ENCODE peak calls at places on chromosomes 2 and 18, in five cellular contexts. F is neural crest cell, E is PC-3, P is T-helper 2 cell, I is NCI-H345. L is an unnamed sample.

GRCh38 chr18:76274470-76275289 is 220.4 kb downstream of the ZNF516 start:
- DNase-seq in P (no peak), F (peak; percentile 41), I (peak; percentile 57), E (peak; percentile 8), L (peak; percentile 83)

GRCh38 chr2:239324456-239324855 is 76.4 kb downstream of the HDAC4 start:
- DNase-seq in I (peak; percentile 62), F (no peak), P (no peak), E (no peak), L (no peak)

GRCh38 chr2:220147186-220147585 is 519.8 kb downstream of the SLC4A3 start:
- DNase-seq in I (no peak), F (no peak), P (no peak), E (no peak), L (no peak)

GRCh38 chr18:63899206-63899605 is 8.6 kb upstream of the SERPINB10 start:
- DNase-seq in F (no peak), I (no peak), E (no peak), P (no peak), L (no peak)

GRCh38 chr2:1742680-1743395 is 1.5 kb downstream of the PXDN start:
- DNase-seq in F (peak; percentile 60), I (no peak), P (no peak), E (peak; percentile 91), L (peak; percentile 88)

GRCh38 chr2:144548532-144549191 is 28.7 kb upstream of the ZEB2 start:
- DNase-seq in F (no peak), P (no peak), E (no peak), I (no peak), L (no peak)

GRCh38 chr2:27501042-27501441 is 4.4 kb downstream of the GCKR start:
- DNase-seq in I (no peak), E (peak; percentile 68), F (no peak), P (no peak), L (no peak)

GRCh38 chr2:15724235-15724634 is 132.6 kb downstream of the DDX1 start:
- DNase-seq in P (no peak), E (no peak), I (no peak), F (no peak), L (no peak)

GRCh38 chr2:64881037-64881492 is 108.1 kb upstream of the SLC1A4 start:
- DNase-seq in I (no peak), E (no peak), P (no peak), F (no peak), L (no peak)

GRCh38 chr18:46148810-46149209 is 44.6 kb downstream of the HAUS1 start:
- DNase-seq in E (peak; percentile 67), P (no peak), F (peak; percentile 65), I (peak; percentile 39), L (peak; percentile 73)

GRCh38 chr2:36500072-36500471 is 97.9 kb downstream of the FEZ2 start:
- DNase-seq in I (no peak), E (no peak), P (no peak), F (no peak), L (no peak)

GRCh38 chr18:13245481-13246000 is 27.0 kb downstream of the LDLRAD4 start:
- DNase-seq in E (no peak), P (no peak), F (no peak), I (peak; percentile 77), L (no peak)

GRCh38 chr2:204027105-204027504 is 90.5 kb downstream of the ICOS start:
- DNase-seq in P (no peak), E (peak; percentile 64), F (no peak), I (no peak), L (no peak)

GRCh38 chr2:86221066-86221684 is 21.9 kb downstream of the MRPL35 start:
- DNase-seq in P (no peak), F (peak; percentile 64), I (peak; percentile 34), E (peak; percentile 58), L (peak; percentile 63)

GRCh38 chr2:111884592-111884964 is 585 bp upstream of the ANAPC1 start:
- DNase-seq in F (no peak), E (no peak), P (no peak), I (no peak), L (peak; percentile 28)

GRCh38 chr2:47907097-47907781 is 941 bp upstream of the FBXO11 start:
- DNase-seq in F (no peak), P (no peak), I (peak; percentile 29), E (peak; percentile 15), L (no peak)

GRCh38 chr2:19577668-19578067 is 219.2 kb upstream of the OSR1 start:
- DNase-seq in I (no peak), P (no peak), E (peak; percentile 74), F (no peak), L (no peak)

GRCh38 chr18:63963610-63964256 is 6.1 kb upstream of the SERPINB8 start:
- DNase-seq in E (peak; percentile 76), F (no peak), P (no peak), I (peak; percentile 22), L (no peak)

GRCh38 chr18:11147371-11147860 is 2.0 kb downstream of the PIEZO2 start:
- DNase-seq in F (no peak), I (no peak), E (no peak), P (no peak), L (peak; percentile 52)

GRCh38 chr2:1745171-1746023 is 1.1 kb upstream of the PXDN start:
- DNase-seq in E (no peak), I (no peak), P (no peak), F (no peak), L (no peak)

GRCh38 chr2:210318491-210318890 is 3.5 kb upstream of the MYL1 start:
- DNase-seq in P (no peak), I (no peak), E (no peak), F (no peak), L (no peak)

GRCh38 chr2:85470850-85471800 is 52.6 kb downstream of the SH2D6 start:
- DNase-seq in I (no peak), E (peak; percentile 81), F (no peak), P (no peak), L (no peak)

GRCh38 chr2:174866421-174866820 is 102.1 kb upstream of the CHRNA1 start:
- DNase-seq in E (no peak), I (no peak), F (no peak), P (no peak), L (no peak)

GRCh38 chr2:67237288-67237687 is 159.8 kb upstream of the ETAA1 start:
- DNase-seq in E (peak; percentile 42), P (no peak), F (no peak), I (no peak), L (no peak)

GRCh38 chr18:52408800-52409302 is 68.9 kb downstream of the DCC start:
- DNase-seq in P (no peak), I (no peak), E (no peak), F (no peak), L (no peak)

GRCh38 chr2:240397924-240398611 is 37.4 kb upstream of the GPC1 start:
- DNase-seq in F (no peak), P (no peak), E (no peak), I (no peak), L (no peak)

GRCh38 chr2:48412409-48413259 is 117.3 kb upstream of the STON1 start:
- DNase-seq in F (no peak), E (no peak), P (no peak), I (no peak), L (no peak)

L was measured in retina.